ENCODE peak calls at places on chromosomes 5 and 9, in seven cellular contexts. K is heart right ventricle, D is activated B cell treated with CpG ODN at 0.5 μM for 24 hours, H is GM12878, W is PC-9, U is mesothelial cell of epicardium, A is fibroblast of lung. P is an unnamed sample.

GRCh38 chr5:14143843-14144585 is 872 bp downstream of the TRIO start:
- DNase-seq in H (no peak), W (no peak), K (peak), D (peak), A (no peak), U (peak), P (peak)

GRCh38 chr5:78521455-78521854 is 127.1 kb downstream of the LHFPL2 start:
- DNase-seq in K (no peak), A (no peak), D (no peak), H (no peak), U (no peak), W (no peak), P (no peak)

GRCh38 chr5:180423598-180423997 is 70.5 kb upstream of the GFPT2 start:
- DNase-seq in D (no peak), A (no peak), U (no peak), H (no peak), K (no peak), W (no peak), P (no peak)

GRCh38 chr9:121883281-121884056 is 209.6 kb downstream of the TTLL11 start:
- DNase-seq in H (no peak), W (no peak), U (no peak), K (no peak), D (no peak), A (no peak), P (no peak)

GRCh38 chr9:69549310-69550202 is 122.6 kb downstream of the APBA1 start:
- DNase-seq in H (no peak), D (no peak), K (no peak), U (no peak), A (peak), W (peak), P (no peak)

GRCh38 chr9:125407974-125408900 is 146.6 kb downstream of the GAPVD1 start:
- DNase-seq in K (peak), D (peak), H (no peak), U (peak), A (peak), W (no peak), P (peak)

GRCh38 chr9:109934499-109935214 is 154.7 kb downstream of the PALM2AKAP2 start:
- DNase-seq in W (no peak), H (no peak), U (no peak), K (no peak), A (peak), D (no peak), P (no peak)

GRCh38 chr9:136137321-136138054 is 18.8 kb upstream of the TMEM250 start:
- DNase-seq in D (no peak), H (no peak), A (no peak), K (no peak), U (no peak), W (peak), P (no peak)

GRCh38 chr5:172110921-172111873 is 76.8 kb downstream of the STK10 start:
- DNase-seq in W (no peak), A (peak), U (no peak), D (peak), K (no peak), H (peak), P (no peak)

GRCh38 chr9:99181621-99182020 is 40.1 kb downstream of the ALG2 start:
- DNase-seq in D (peak), A (peak), U (no peak), H (peak), K (no peak), W (no peak), P (no peak)

GRCh38 chr5:142753114-142753764 is 16.9 kb upstream of the ARHGAP26 start:
- DNase-seq in H (no peak), K (peak), W (peak), U (no peak), D (no peak), A (no peak), P (no peak)

GRCh38 chr5:128537306-128537998 is 593 bp downstream of the FBN2 start:
- DNase-seq in D (no peak), U (peak), A (peak), W (no peak), H (no peak), K (peak), P (peak)

GRCh38 chr9:11821541-11821940 is 871.6 kb upstream of the TYRP1 start:
- DNase-seq in K (no peak), A (no peak), U (no peak), W (no peak), H (no peak), D (no peak), P (no peak)

GRCh38 chr5:78065663-78066062 is 228.8 kb downstream of the AP3B1 start:
- DNase-seq in D (no peak), W (no peak), H (no peak), A (no peak), U (no peak), K (no peak), P (no peak)

GRCh38 chr9:89668216-89668867 is 63.5 kb downstream of the GADD45G start:
- DNase-seq in K (no peak), A (no peak), D (no peak), H (no peak), W (no peak), U (no peak), P (no peak)

GRCh38 chr5:172806897-172807672 is 27.0 kb upstream of the ERGIC1 start:
- DNase-seq in H (peak), K (peak), W (peak), A (peak), D (peak), U (no peak), P (peak)

GRCh38 chr5:172173771-172174170 is 14.3 kb downstream of the STK10 start:
- DNase-seq in H (no peak), D (no peak), A (peak), W (no peak), U (no peak), K (no peak), P (no peak)

GRCh38 chr5:78016831-78017529 is 240.8 kb upstream of the TBCA start:
- DNase-seq in D (no peak), W (no peak), A (no peak), U (no peak), K (no peak), H (no peak), P (no peak)

GRCh38 chr9:106419737-106420136 is 443.2 kb upstream of the ZNF462 start:
- DNase-seq in D (no peak), W (no peak), U (no peak), H (no peak), K (no peak), A (no peak), P (no peak)

GRCh38 chr9:77475641-77476473 is 172.3 kb downstream of the GNA14 start:
- DNase-seq in H (no peak), A (no peak), D (no peak), K (no peak), W (no peak), U (no peak), P (no peak)

GRCh38 chr5:139377226-139377625 is 5.9 kb downstream of the SLC23A1 start:
- DNase-seq in H (no peak), D (no peak), K (no peak), A (no peak), W (no peak), U (no peak), P (no peak)

GRCh38 chr5:52727568-52727967 is 60.1 kb upstream of the ITGA1 start:
- DNase-seq in H (no peak), K (no peak), A (peak), D (no peak), U (no peak), W (peak), P (no peak)

GRCh38 chr9:137381501-137382443 is 41.2 kb downstream of the EXD3 start:
- DNase-seq in K (no peak), D (no peak), W (no peak), A (no peak), U (no peak), H (no peak), P (no peak)

GRCh38 chr9:110123364-110124095 is 84.4 kb downstream of the C9orf152 start:
- DNase-seq in D (no peak), K (no peak), H (no peak), W (no peak), A (peak), U (no peak), P (no peak)

GRCh38 chr5:124665625-124666024 is 80.8 kb downstream of the ZNF608 start:
- DNase-seq in A (no peak), W (no peak), H (no peak), D (no peak), K (no peak), U (no peak), P (no peak)

GRCh38 chr5:68239485-68239884 is 23.9 kb downstream of the PIK3R1 start:
- DNase-seq in A (peak), W (no peak), K (peak), H (no peak), D (peak), U (no peak), P (no peak)

GRCh38 chr5:6632931-6633468 is at the start of the genes NSUN2 and SRD5A1:
- DNase-seq in A (peak), H (peak), W (peak), U (peak), K (peak), D (peak), P (peak)

GRCh38 chr5:6632324-6632930 is 417 bp downstream of the NSUN2 start:
- DNase-seq in D (no peak), H (no peak), U (no peak), K (no peak), A (peak), W (no peak), P (no peak)

GRCh38 chr5:6634788-6635430 is 1.7 kb downstream of the SRD5A1 start:
- DNase-seq in A (peak), W (no peak), D (no peak), K (no peak), H (no peak), U (no peak), P (no peak)

GRCh38 chr5:6634327-6634713 is 1.1 kb downstream of the SRD5A1 start:
- DNase-seq in A (no peak), H (no peak), W (no peak), U (no peak), D (no peak), K (no peak), P (no peak)

DNA sequence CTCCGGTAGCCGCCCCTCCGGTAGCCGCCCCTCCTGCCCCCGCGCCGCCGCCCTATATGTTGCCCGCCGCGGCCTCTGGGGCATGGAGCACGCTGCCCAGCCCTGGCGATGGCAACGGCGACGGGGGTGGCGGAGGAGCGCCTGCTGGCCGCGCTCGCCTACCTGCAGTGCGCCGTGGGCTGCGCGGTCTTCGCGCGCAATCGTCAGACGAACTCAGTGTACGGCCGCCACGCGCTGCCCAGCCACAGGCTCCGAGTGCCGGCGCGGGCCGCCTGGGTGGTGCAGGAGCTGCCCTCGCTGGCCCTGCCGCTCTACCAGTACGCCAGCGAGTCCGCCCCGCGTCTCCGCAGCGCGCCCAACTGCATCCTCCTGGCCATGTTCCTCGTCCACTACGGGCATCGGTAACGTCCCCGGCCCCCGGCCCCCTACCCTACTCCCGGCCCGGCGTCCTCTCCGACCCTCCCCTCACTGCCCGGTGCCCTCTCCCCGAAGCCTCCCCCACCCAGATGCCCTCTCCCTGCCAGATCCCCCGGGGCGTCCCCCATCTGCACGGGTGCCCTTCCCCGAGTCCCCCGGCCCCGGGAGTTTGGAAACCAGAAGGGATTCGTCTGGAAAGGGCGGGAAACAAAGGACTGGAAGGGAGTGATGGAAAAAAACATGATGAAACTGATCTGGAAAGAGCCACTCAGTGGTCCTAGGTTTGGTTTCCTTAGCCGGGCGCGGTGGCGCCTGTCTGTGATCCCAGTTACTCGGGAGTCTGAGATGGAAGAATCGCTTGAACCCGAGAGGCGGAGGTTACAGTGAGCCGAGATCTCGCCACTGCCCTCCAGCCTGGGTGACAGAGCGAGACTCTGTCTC is 458 bp downstream of the SRD5A1 start:
- DNase-seq in W (no peak), H (no peak), K (no peak), A (peak), D (no peak), U (no peak), P (peak)
- TF ChIP-seq CTCF in W (no peak), H (no peak), K (no peak), A (no peak), D (no peak), U (no peak), P (no peak)

DNA sequence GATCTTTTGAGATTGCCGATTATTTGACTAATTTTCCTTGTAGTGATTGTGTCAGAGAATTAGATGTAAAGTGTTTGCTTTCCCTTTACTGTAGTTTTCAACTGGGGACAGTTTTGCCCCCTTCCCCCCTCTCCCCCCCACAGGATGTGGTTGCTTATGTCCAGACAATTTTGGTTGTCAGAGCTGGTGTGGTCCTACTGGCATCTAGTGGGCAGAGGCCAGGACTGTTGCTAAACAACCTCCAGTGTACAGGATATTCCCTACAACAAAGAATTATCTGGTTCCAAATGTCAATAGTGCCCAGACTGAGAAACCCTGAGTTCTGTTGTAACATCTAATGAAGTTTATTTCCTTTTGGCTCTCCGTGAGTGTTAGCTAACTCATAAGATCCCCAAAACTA is 20.0 kb downstream of the TMEFF1 start:
- DNase-seq in H (no peak), U (no peak), W (no peak), A (peak), K (no peak), D (no peak), P (no peak)
- TF ChIP-seq CTCF in H (peak), U (no peak), W (no peak), A (peak), K (no peak), D (no peak), P (no peak)

GRCh38 chr5:155700333-155700732 is 626.6 kb upstream of the SGCD start:
- DNase-seq in W (no peak), K (no peak), A (no peak), H (no peak), D (no peak), U (no peak), P (no peak)
- TF ChIP-seq CTCF in W (no peak), K (no peak), A (no peak), H (no peak), D (no peak), U (no peak), P (no peak)

GRCh38 chr5:73213566-73213998 is 40.6 kb downstream of the TMEM174 start:
- DNase-seq in A (peak), K (no peak), D (no peak), W (no peak), U (no peak), H (peak), P (no peak)

GRCh38 chr5:73214921-73215490 is 42.0 kb downstream of the TMEM174 start:
- DNase-seq in D (no peak), K (no peak), W (no peak), U (no peak), H (no peak), A (no peak), P (no peak)

GRCh38 chr5:73215525-73215890 is 42.5 kb downstream of the TMEM174 start:
- DNase-seq in A (no peak), K (no peak), H (no peak), U (no peak), W (no peak), D (no peak), P (no peak)

GRCh38 chr5:73218552-73219171 is 45.7 kb downstream of the TMEM174 start:
- DNase-seq in D (no peak), H (no peak), A (peak), W (peak), K (no peak), U (no peak), P (no peak)

DNA sequence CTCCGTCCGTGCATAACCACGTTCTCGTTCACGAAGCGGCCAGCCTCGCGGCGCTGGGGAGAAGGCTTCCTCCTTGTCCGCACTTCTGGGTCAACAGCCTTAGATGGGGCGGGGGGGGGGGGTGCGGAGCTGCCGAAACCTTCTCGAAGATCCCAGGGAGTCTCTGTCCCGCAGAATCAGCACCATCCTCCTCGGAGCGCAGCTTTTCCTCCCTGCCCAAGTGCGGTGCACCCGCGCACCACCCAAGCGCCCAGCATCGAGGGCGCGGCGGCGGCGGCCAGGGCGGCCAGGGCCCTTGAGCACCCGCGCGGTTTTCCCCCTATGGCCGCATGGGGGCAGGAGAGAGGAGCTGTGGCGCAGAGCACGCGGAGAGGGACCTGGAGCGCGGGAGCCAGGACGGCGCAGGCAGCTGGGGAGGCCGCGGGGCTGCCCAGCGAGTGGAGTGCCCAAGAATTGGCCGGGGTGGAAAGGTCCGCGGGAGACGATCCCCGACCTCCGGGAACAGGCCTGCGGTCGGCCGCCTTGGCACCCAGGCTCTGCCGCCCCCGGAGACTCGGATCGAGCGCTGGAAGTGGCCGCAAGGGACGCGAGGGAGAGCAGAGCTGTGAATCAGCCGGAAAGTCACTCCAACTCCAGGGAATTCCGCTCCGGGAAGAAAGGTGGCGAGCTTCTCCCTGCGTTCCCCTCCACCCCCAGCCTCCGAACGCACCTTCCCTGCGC is 43.1 kb downstream of the TMEM174 start:
- DNase-seq in W (peak), U (peak), A (peak), D (no peak), H (no peak), K (peak), P (peak)
- TF ChIP-seq CTCF in W (peak), U (peak), A (peak), D (no peak), H (peak), K (peak), P (peak)

GRCh38 chr5:62340392-62340791 is 34.4 kb downstream of the KIF2A start:
- DNase-seq in K (no peak), H (no peak), D (no peak), A (peak), U (no peak), W (no peak), P (no peak)
- TF ChIP-seq CTCF in K (no peak), H (peak), D (no peak), A (peak), U (no peak), W (peak), P (peak)

DNA sequence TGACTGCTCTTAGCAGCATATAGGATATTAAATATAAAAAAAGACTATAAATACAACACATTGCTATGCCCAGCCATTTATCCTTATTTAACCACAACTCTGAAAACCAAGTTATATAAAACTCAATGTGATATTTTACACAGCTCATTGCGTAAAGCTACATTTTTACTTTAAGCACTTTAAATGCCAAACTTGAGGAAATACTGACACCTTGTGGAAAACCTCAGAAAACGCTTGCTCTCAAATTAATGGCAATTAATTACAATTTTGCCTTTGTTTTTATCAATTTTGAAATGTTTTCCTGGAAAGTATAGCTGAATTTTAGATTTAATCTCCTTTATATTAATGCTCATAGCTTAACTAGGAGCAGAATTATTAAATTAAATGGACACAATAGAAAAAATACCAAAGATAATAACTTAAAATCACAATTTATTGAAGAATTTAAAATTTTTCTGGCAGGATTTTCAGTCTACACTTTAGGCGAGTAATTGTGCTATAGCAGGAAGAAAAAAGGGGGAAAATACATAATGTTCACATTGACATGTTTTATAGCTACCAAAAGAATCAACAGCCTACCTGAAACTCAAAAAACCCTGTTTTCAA is 25.2 kb upstream of the PLAC8L1 start:
- DNase-seq in U (no peak), W (no peak), H (no peak), D (no peak), K (no peak), A (peak), P (no peak)
- TF ChIP-seq CTCF in U (peak), W (peak), H (peak), D (no peak), K (peak), A (peak), P (peak)

DNA sequence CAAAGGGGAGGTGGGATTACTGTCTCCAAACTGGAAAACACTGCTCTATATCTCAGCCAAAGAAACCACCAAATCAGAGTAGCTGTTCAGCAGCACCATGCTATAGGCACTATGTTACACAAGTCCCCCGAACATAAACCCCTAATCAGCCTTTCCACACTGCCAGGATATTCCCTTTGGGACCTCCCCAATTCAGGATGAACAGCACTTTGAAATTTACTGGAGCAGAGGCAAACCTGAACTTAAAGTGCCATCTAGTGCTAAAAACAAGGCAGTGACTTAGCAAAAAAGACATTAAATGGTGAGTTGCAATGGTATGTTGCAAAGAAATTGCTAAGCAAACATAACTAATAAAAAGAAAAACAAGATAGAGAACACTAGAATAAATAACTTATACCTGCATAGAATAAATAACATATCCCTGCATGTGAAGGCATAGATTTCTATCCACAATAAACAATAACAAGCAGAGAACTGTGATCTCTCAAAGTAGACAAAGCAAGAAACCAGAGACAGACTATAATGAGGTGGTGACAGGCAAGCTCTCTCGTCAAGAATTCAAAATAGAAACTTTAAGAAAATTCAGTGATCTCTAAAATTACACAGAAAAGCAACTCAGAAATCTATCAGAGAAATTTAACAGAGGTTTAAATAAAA is 584.4 kb upstream of the ACO1 start:
- DNase-seq in K (no peak), W (peak), U (no peak), A (peak), H (peak), D (no peak), P (no peak)
- TF ChIP-seq CTCF in K (peak), W (peak), U (peak), A (peak), H (peak), D (no peak), P (peak)